ENCODE peak calls at places on chromosomes 7 and 10, in nine cellular contexts. R is endothelial cell of umbilical vein, F is mammary epithelial cell, L is neuronal stem cell, D is keratinocyte, Y is fibroblast of lung, S is H9, G is adipocyte, N is HCT116. C is an unnamed sample.

GRCh38 chr7:130273081-130273699 is 6.5 kb downstream of the CPA2 start:
- DNase-seq in R (peak), F (peak), L (peak), D (no peak), Y (peak), S (peak), G (no peak), N (no peak), C (no peak)

GRCh38 chr10:70296406-70296899 is 12.6 kb upstream of the NPFFR1 start:
- DNase-seq in R (peak), F (peak), L (no peak), D (no peak), Y (peak), S (peak), G (peak), N (peak), C (peak)

GRCh38 chr7:7889791-7890568 is 78.6 kb upstream of the GLCCI1 start:
- DNase-seq in R (no peak), F (peak), L (no peak), D (no peak), Y (no peak), S (no peak), G (no peak), N (no peak), C (no peak)

GRCh38 chr10:33732176-33733025 is 397.9 kb upstream of the NRP1 start:
- DNase-seq in R (no peak), F (no peak), L (no peak), D (no peak), Y (no peak), S (no peak), G (no peak), N (no peak), C (no peak)

GRCh38 chr7:45659496-45660139 is 85.5 kb downstream of the ADCY1 start:
- DNase-seq in R (no peak), F (no peak), L (no peak), D (no peak), Y (no peak), S (no peak), G (no peak), N (no peak), C (no peak)

GRCh38 chr10:61164458-61165160 is 220.6 kb upstream of the RHOBTB1 start:
- DNase-seq in R (peak), F (peak), L (no peak), D (no peak), Y (no peak), S (no peak), G (peak), N (no peak), C (no peak)

GRCh38 chr7:121198502-121198901 is 130.3 kb upstream of the WNT16 start:
- DNase-seq in R (no peak), F (no peak), L (no peak), D (no peak), Y (no peak), S (no peak), G (no peak), N (no peak), C (no peak)

GRCh38 chr7:22137466-22137865 is 191.8 kb upstream of the CDCA7L start:
- DNase-seq in R (no peak), F (no peak), L (no peak), D (no peak), Y (peak), S (no peak), G (peak), N (no peak), C (no peak)

GRCh38 chr7:32515890-32516550 is 20.7 kb downstream of the AVL9 start:
- DNase-seq in R (no peak), F (peak), L (no peak), D (no peak), Y (peak), S (no peak), G (no peak), N (no peak), C (no peak)

GRCh38 chr7:5695709-5696345 is 85.6 kb downstream of the RNF216 start:
- DNase-seq in R (no peak), F (no peak), L (no peak), D (no peak), Y (no peak), S (no peak), G (peak), N (no peak), C (no peak)

GRCh38 chr7:110071219-110071618 is 1019.7 kb upstream of the LRRN3 start:
- DNase-seq in R (no peak), F (no peak), L (no peak), D (no peak), Y (no peak), S (no peak), G (no peak), N (no peak), C (no peak)

GRCh38 chr7:103640031-103640779 is 194.2 kb upstream of the SLC26A5 start:
- DNase-seq in R (peak), F (peak), L (no peak), D (peak), Y (peak), S (no peak), G (no peak), N (no peak), C (no peak)

GRCh38 chr10:29525762-29526161 is 109.0 kb downstream of the SVIL start:
- DNase-seq in R (no peak), F (no peak), L (no peak), D (no peak), Y (no peak), S (no peak), G (no peak), N (no peak), C (no peak)

GRCh38 chr7:143305423-143306070 is 10.4 kb upstream of the CLCN1 start:
- DNase-seq in R (peak), F (peak), L (no peak), D (no peak), Y (peak), S (peak), G (peak), N (peak), C (peak)

GRCh38 chr7:99314504-99314903 is 11.2 kb upstream of the ARPC1A start:
- DNase-seq in R (no peak), F (peak), L (no peak), D (peak), Y (no peak), S (no peak), G (no peak), N (no peak), C (no peak)

GRCh38 chr7:150738092-150739044 is 1.1 kb downstream of the GIMAP5 start:
- DNase-seq in R (peak), F (peak), L (no peak), D (peak), Y (peak), S (no peak), G (no peak), N (peak), C (no peak)

GRCh38 chr7:92925876-92926696 is 89.7 kb upstream of the CDK6 start:
- DNase-seq in R (no peak), F (no peak), L (peak), D (no peak), Y (peak), S (peak), G (no peak), N (no peak), C (no peak)

GRCh38 chr7:112510032-112510742 is 29.4 kb downstream of the LSMEM1 start:
- DNase-seq in R (no peak), F (peak), L (no peak), D (no peak), Y (peak), S (no peak), G (peak), N (no peak), C (no peak)

GRCh38 chr7:157674715-157675426 is 338.1 kb downstream of the DNAJB6 start:
- DNase-seq in R (no peak), F (no peak), L (no peak), D (no peak), Y (no peak), S (peak), G (no peak), N (no peak), C (no peak)

GRCh38 chr7:97973206-97973658 is 16.8 kb downstream of the OCM2 start:
- DNase-seq in R (no peak), F (no peak), L (no peak), D (no peak), Y (peak), S (peak), G (no peak), N (peak), C (peak)

GRCh38 chr10:43816351-43817321 is 168.0 kb upstream of the ZNF32 start:
- DNase-seq in R (no peak), F (no peak), L (no peak), D (no peak), Y (peak), S (no peak), G (peak), N (no peak), C (peak)

GRCh38 chr10:70344144-70344543 is 38.3 kb downstream of the LRRC20 start:
- DNase-seq in R (no peak), F (no peak), L (no peak), D (no peak), Y (no peak), S (no peak), G (no peak), N (no peak), C (no peak)

GRCh38 chr7:30143748-30144251 is 9.0 kb downstream of the MTURN start:
- DNase-seq in R (no peak), F (peak), L (no peak), D (no peak), Y (peak), S (no peak), G (no peak), N (no peak), C (no peak)

GRCh38 chr7:157549612-157550299 is 213.0 kb downstream of the DNAJB6 start:
- DNase-seq in R (no peak), F (no peak), L (no peak), D (no peak), Y (no peak), S (no peak), G (no peak), N (no peak), C (no peak)

GRCh38 chr7:76369011-76369410 is 10.2 kb upstream of the YWHAG start:
- DNase-seq in R (no peak), F (peak), L (no peak), D (no peak), Y (no peak), S (no peak), G (no peak), N (no peak), C (no peak)

GRCh38 chr10:77116904-77117303 is 520.7 kb downstream of the KCNMA1 start:
- DNase-seq in R (no peak), F (peak), L (no peak), D (no peak), Y (peak), S (no peak), G (no peak), N (no peak), C (no peak)

GRCh38 chr10:84763965-84764364 is 435.6 kb downstream of the CCSER2 start:
- DNase-seq in R (no peak), F (no peak), L (no peak), D (no peak), Y (no peak), S (no peak), G (no peak), N (no peak), C (no peak)

GRCh38 chr10:55287346-55287745 is 486.3 kb upstream of the PCDH15 start:
- DNase-seq in R (peak), F (no peak), L (no peak), D (no peak), Y (peak), S (no peak), G (no peak), N (no peak), C (no peak)

GRCh38 chr10:69728335-69728861 is 73.3 kb upstream of the COL13A1 start:
- DNase-seq in R (peak), F (peak), L (no peak), D (peak), Y (peak), S (peak), G (peak), N (no peak), C (peak)

GRCh38 chr7:120052884-120053382 is 220.0 kb upstream of the KCND2 start:
- DNase-seq in R (peak), F (peak), L (no peak), D (no peak), Y (peak), S (no peak), G (peak), N (no peak), C (no peak)

GRCh38 chr10:113958631-113959382 is 84.9 kb upstream of the ADRB1 start:
- DNase-seq in R (peak), F (peak), L (no peak), D (no peak), Y (peak), S (no peak), G (peak), N (peak), C (no peak)

GRCh38 chr10:86348321-86349210 is 18.0 kb downstream of the GRID1 start:
- DNase-seq in R (no peak), F (no peak), L (no peak), D (no peak), Y (no peak), S (peak), G (peak), N (no peak), C (peak)

GRCh38 chr10:7507887-7508726 is 97.3 kb upstream of the SFMBT2 start:
- DNase-seq in R (no peak), F (no peak), L (no peak), D (no peak), Y (no peak), S (no peak), G (no peak), N (no peak), C (no peak)

GRCh38 chr10:60208676-60209269 is 180.9 kb downstream of the ANK3 start:
- DNase-seq in R (peak), F (peak), L (peak), D (no peak), Y (peak), S (no peak), G (peak), N (peak), C (peak)

GRCh38 chr10:33657154-33657900 is 322.9 kb upstream of the NRP1 start:
- DNase-seq in R (peak), F (no peak), L (no peak), D (no peak), Y (peak), S (no peak), G (no peak), N (no peak), C (peak)

GRCh38 chr7:61111-61510 is 131.3 kb upstream of the FAM20C start:
- DNase-seq in R (no peak), F (no peak), L (no peak), D (no peak), Y (no peak), S (no peak), G (no peak), N (no peak), C (no peak)

GRCh38 chr10:110163192-110163773 is 44.1 kb upstream of the MXI1 start:
- DNase-seq in R (no peak), F (no peak), L (no peak), D (no peak), Y (no peak), S (peak), G (no peak), N (no peak), C (no peak)

GRCh38 chr7:139827042-139827441 is 2.0 kb upstream of the TBXAS1 start:
- DNase-seq in R (no peak), F (no peak), L (no peak), D (no peak), Y (no peak), S (no peak), G (no peak), N (peak), C (no peak)

GRCh38 chr7:158724658-158725505 is 20.3 kb upstream of the NCAPG2 start:
- DNase-seq in R (no peak), F (no peak), L (no peak), D (no peak), Y (no peak), S (no peak), G (no peak), N (no peak), C (no peak)

GRCh38 chr10:47334627-47335026 is 12.4 kb downstream of the GDF2 start:
- DNase-seq in R (no peak), F (no peak), L (no peak), D (no peak), Y (no peak), S (no peak), G (no peak), N (no peak), C (no peak)

GRCh38 chr7:117035463-117035862 is 82.2 kb downstream of the ST7 start:
- DNase-seq in R (no peak), F (no peak), L (no peak), D (no peak), Y (no peak), S (no peak), G (no peak), N (no peak), C (no peak)
- H3K9ac ChIP-seq in R (no peak), F (no peak), L (no peak), D (no peak), Y (no peak), S (no peak), G (no peak), N (no peak), C (no peak)

GRCh38 chr10:121974019-121974534 is 940 bp downstream of the NSMCE4A start:
- DNase-seq in R (no peak), F (no peak), L (peak), D (no peak), Y (no peak), S (no peak), G (no peak), N (no peak), C (no peak)
- H3K9ac ChIP-seq in R (peak), F (peak), L (peak), D (peak), Y (peak), S (peak), G (peak), N (peak), C (peak)

GRCh38 chr10:1454964-1455363 is 282.4 kb downstream of the ADARB2 start:
- DNase-seq in R (no peak), F (no peak), L (no peak), D (no peak), Y (no peak), S (no peak), G (no peak), N (no peak), C (no peak)
- H3K9ac ChIP-seq in R (no peak), F (no peak), L (no peak), D (no peak), Y (no peak), S (no peak), G (no peak), N (no peak), C (no peak)

GRCh38 chr10:48694371-48695030 is 9.8 kb downstream of the WDFY4 start:
- DNase-seq in R (no peak), F (no peak), L (no peak), D (no peak), Y (no peak), S (no peak), G (no peak), N (no peak), C (no peak)
- H3K9ac ChIP-seq in R (no peak), F (no peak), L (no peak), D (no peak), Y (no peak), S (no peak), G (no peak), N (no peak), C (no peak)

DNA sequence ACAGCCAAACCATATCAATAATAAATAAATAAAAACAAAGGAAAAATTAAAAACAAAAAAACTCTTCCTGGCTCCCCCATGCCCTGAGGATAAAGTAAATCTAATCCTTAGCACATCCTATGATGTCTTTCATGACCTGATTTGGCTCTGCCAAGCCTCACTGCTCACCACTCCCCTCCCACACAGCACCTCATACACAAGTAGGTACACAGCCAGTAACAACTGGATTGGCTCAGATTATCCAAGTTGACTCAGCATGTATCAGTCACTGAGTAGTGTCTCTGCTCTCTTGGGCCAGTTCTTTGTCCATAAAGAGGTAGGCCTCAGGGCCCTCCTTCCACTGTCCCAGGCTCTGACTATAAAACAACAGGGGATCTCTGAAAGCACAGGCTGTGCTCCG is 99.6 kb downstream of the STRA8 start:
- DNase-seq in R (no peak), F (peak), L (no peak), D (peak), Y (peak), S (no peak), G (no peak), N (no peak), C (no peak)
- H3K9ac ChIP-seq in R (no peak), F (no peak), L (no peak), D (no peak), Y (no peak), S (no peak), G (no peak), N (no peak), C (no peak)

GRCh38 chr7:105306160-105306784 is 82.4 kb downstream of the SRPK2 start:
- DNase-seq in R (peak), F (no peak), L (no peak), D (no peak), Y (peak), S (no peak), G (no peak), N (no peak), C (no peak)

GRCh38 chr7:105309235-105310156 is 79.2 kb downstream of the SRPK2 start:
- DNase-seq in R (no peak), F (no peak), L (no peak), D (no peak), Y (no peak), S (no peak), G (no peak), N (no peak), C (no peak)

GRCh38 chr7:105304040-105304895 is 84.5 kb downstream of the SRPK2 start:
- DNase-seq in R (no peak), F (peak), L (no peak), D (no peak), Y (peak), S (no peak), G (peak), N (peak), C (no peak)

GRCh38 chr7:105307163-105307672 is 81.5 kb downstream of the SRPK2 start:
- DNase-seq in R (no peak), F (no peak), L (no peak), D (no peak), Y (no peak), S (no peak), G (no peak), N (no peak), C (no peak)

DNA sequence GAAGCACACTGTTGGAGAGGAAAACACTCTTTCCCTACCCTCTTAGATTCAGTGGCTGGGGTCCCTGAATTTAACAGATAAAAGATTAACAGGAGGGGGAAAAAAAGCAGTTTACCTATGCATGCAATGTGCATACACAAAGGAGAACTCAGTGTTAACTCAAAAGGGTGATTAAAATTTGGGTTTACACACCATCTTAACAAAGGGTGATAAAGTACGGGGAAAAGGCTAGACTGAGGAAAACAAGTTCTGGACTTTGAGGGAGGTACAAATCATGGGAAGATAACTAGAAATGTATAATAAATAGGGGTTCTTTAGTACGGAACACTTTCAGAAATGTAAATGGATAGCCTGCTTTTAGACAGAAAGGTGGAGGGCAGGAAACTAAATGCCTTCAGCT is 83.1 kb downstream of the SRPK2 start:
- DNase-seq in R (no peak), F (no peak), L (no peak), D (no peak), Y (no peak), S (no peak), G (no peak), N (no peak), C (no peak)
- H3K9ac ChIP-seq in R (no peak), F (no peak), L (no peak), D (no peak), Y (no peak), S (no peak), G (no peak), N (no peak), C (no peak)